ENCODE peak calls at places on chromosomes 4 and X, in nine cellular contexts. One of them, this sample, is unnamed. For H3K4me1, the result is how much of the 10 kb centered on the place peaks cover.

GRCh38 chr4:153117554-153117953 is 86.7 kb upstream of the TRIM2 start:
- DNase-seq in effector memory CD4-positive, alpha-beta T cell: no peak
- DNase-seq in CD8-positive, alpha-beta T cell: no peak
- DNase-seq in IMR-90: no peak
- DNase-seq in stomach: no peak
- DNase-seq in suprapubic skin: no peak
- DNase-seq in CD8-positive, alpha-beta memory T cell: no peak
- DNase-seq in ovary: no peak
- DNase-seq in A549: no peak
- DNase-seq in this sample: no peak

GRCh38 chrX:73944582-73944947 is 359.4 kb upstream of the ZCCHC13 start:
- DNase-seq in effector memory CD4-positive, alpha-beta T cell: no peak
- DNase-seq in CD8-positive, alpha-beta T cell: no peak
- DNase-seq in IMR-90: peak
- DNase-seq in stomach: no peak
- DNase-seq in suprapubic skin: no peak
- DNase-seq in CD8-positive, alpha-beta memory T cell: no peak
- DNase-seq in ovary: no peak
- DNase-seq in A549: no peak
- DNase-seq in this sample: no peak

GRCh38 chr4:22522706-22523501 is 7.0 kb upstream of the ADGRA3 start:
- DNase-seq in effector memory CD4-positive, alpha-beta T cell: no peak
- DNase-seq in CD8-positive, alpha-beta T cell: no peak
- DNase-seq in IMR-90: no peak
- DNase-seq in stomach: no peak
- DNase-seq in suprapubic skin: no peak
- DNase-seq in CD8-positive, alpha-beta memory T cell: no peak
- DNase-seq in ovary: no peak
- DNase-seq in A549: no peak
- DNase-seq in this sample: no peak

GRCh38 chr4:106583567-106583966 is 215.0 kb upstream of the GIMD1 start:
- DNase-seq in effector memory CD4-positive, alpha-beta T cell: no peak
- DNase-seq in CD8-positive, alpha-beta T cell: no peak
- DNase-seq in IMR-90: peak
- DNase-seq in stomach: no peak
- DNase-seq in suprapubic skin: no peak
- DNase-seq in CD8-positive, alpha-beta memory T cell: no peak
- DNase-seq in ovary: no peak
- DNase-seq in A549: peak
- DNase-seq in this sample: no peak

GRCh38 chr4:89929425-89930272 is 35.0 kb downstream of the MMRN1 start:
- DNase-seq in effector memory CD4-positive, alpha-beta T cell: no peak
- DNase-seq in CD8-positive, alpha-beta T cell: no peak
- DNase-seq in IMR-90: no peak
- DNase-seq in stomach: no peak
- DNase-seq in suprapubic skin: no peak
- DNase-seq in CD8-positive, alpha-beta memory T cell: no peak
- DNase-seq in ovary: no peak
- DNase-seq in A549: no peak
- DNase-seq in this sample: no peak

GRCh38 chr4:108834167-108834566 is 71.3 kb upstream of the ETNPPL start:
- DNase-seq in effector memory CD4-positive, alpha-beta T cell: no peak
- DNase-seq in CD8-positive, alpha-beta T cell: no peak
- DNase-seq in IMR-90: peak
- DNase-seq in stomach: no peak
- DNase-seq in suprapubic skin: no peak
- DNase-seq in CD8-positive, alpha-beta memory T cell: no peak
- DNase-seq in ovary: no peak
- DNase-seq in A549: no peak
- DNase-seq in this sample: no peak

GRCh38 chr4:55157559-55158277 is 32.3 kb upstream of the KDR start:
- DNase-seq in effector memory CD4-positive, alpha-beta T cell: no peak
- DNase-seq in CD8-positive, alpha-beta T cell: no peak
- DNase-seq in IMR-90: no peak
- DNase-seq in stomach: no peak
- DNase-seq in suprapubic skin: no peak
- DNase-seq in CD8-positive, alpha-beta memory T cell: no peak
- DNase-seq in ovary: no peak
- DNase-seq in A549: no peak
- DNase-seq in this sample: no peak

GRCh38 chrX:131703646-131704045 is 159.8 kb downstream of the OR13H1 start:
- DNase-seq in effector memory CD4-positive, alpha-beta T cell: no peak
- DNase-seq in CD8-positive, alpha-beta T cell: no peak
- DNase-seq in IMR-90: no peak
- DNase-seq in stomach: no peak
- DNase-seq in suprapubic skin: no peak
- DNase-seq in CD8-positive, alpha-beta memory T cell: no peak
- DNase-seq in ovary: peak
- DNase-seq in A549: no peak
- DNase-seq in this sample: no peak

GRCh38 chr4:111362891-111363290 is 740.0 kb upstream of the PITX2 start:
- DNase-seq in effector memory CD4-positive, alpha-beta T cell: no peak
- DNase-seq in CD8-positive, alpha-beta T cell: no peak
- DNase-seq in IMR-90: peak
- DNase-seq in stomach: no peak
- DNase-seq in suprapubic skin: peak
- DNase-seq in CD8-positive, alpha-beta memory T cell: no peak
- DNase-seq in ovary: no peak
- DNase-seq in A549: no peak
- DNase-seq in this sample: no peak

GRCh38 chr4:32226201-32226600 is 1506.0 kb downstream of the PCDH7 start:
- DNase-seq in effector memory CD4-positive, alpha-beta T cell: no peak
- DNase-seq in CD8-positive, alpha-beta T cell: no peak
- DNase-seq in IMR-90: peak
- DNase-seq in stomach: no peak
- DNase-seq in suprapubic skin: no peak
- DNase-seq in CD8-positive, alpha-beta memory T cell: no peak
- DNase-seq in ovary: no peak
- DNase-seq in A549: no peak
- DNase-seq in this sample: no peak

GRCh38 chr4:132195181-132195580 is 953.9 kb upstream of the PCDH10 start:
- DNase-seq in effector memory CD4-positive, alpha-beta T cell: no peak
- DNase-seq in CD8-positive, alpha-beta T cell: no peak
- DNase-seq in IMR-90: peak
- DNase-seq in stomach: no peak
- DNase-seq in suprapubic skin: no peak
- DNase-seq in CD8-positive, alpha-beta memory T cell: no peak
- DNase-seq in ovary: no peak
- DNase-seq in A549: no peak
- DNase-seq in this sample: no peak

GRCh38 chr4:59175588-59175987 is 2024.5 kb upstream of the ADGRL3 start:
- DNase-seq in effector memory CD4-positive, alpha-beta T cell: no peak
- DNase-seq in CD8-positive, alpha-beta T cell: no peak
- DNase-seq in IMR-90: no peak
- DNase-seq in stomach: no peak
- DNase-seq in suprapubic skin: no peak
- DNase-seq in CD8-positive, alpha-beta memory T cell: no peak
- DNase-seq in ovary: no peak
- DNase-seq in A549: no peak
- DNase-seq in this sample: no peak

GRCh38 chr4:10088135-10089010 is 28.2 kb downstream of the WDR1 start:
- DNase-seq in effector memory CD4-positive, alpha-beta T cell: no peak
- DNase-seq in CD8-positive, alpha-beta T cell: peak
- DNase-seq in IMR-90: no peak
- DNase-seq in stomach: no peak
- DNase-seq in suprapubic skin: no peak
- DNase-seq in CD8-positive, alpha-beta memory T cell: no peak
- DNase-seq in ovary: no peak
- DNase-seq in A549: no peak
- DNase-seq in this sample: no peak

GRCh38 chrX:38982370-38982769 is 181.1 kb downstream of the MID1IP1 start:
- DNase-seq in effector memory CD4-positive, alpha-beta T cell: no peak
- DNase-seq in CD8-positive, alpha-beta T cell: no peak
- DNase-seq in IMR-90: no peak
- DNase-seq in stomach: no peak
- DNase-seq in suprapubic skin: no peak
- DNase-seq in CD8-positive, alpha-beta memory T cell: no peak
- DNase-seq in ovary: no peak
- DNase-seq in A549: no peak
- DNase-seq in this sample: no peak
- H3K4me1 ChIP-seq in effector memory CD4-positive, alpha-beta T cell: under half
- H3K4me1 ChIP-seq in CD8-positive, alpha-beta T cell: under half
- H3K4me1 ChIP-seq in IMR-90: under half
- H3K4me1 ChIP-seq in stomach: under half
- H3K4me1 ChIP-seq in suprapubic skin: under half
- H3K4me1 ChIP-seq in CD8-positive, alpha-beta memory T cell: under half
- H3K4me1 ChIP-seq in ovary: under half
- H3K4me1 ChIP-seq in A549: under half
- H3K4me1 ChIP-seq in this sample: under half

GRCh38 chrX:3175659-3176438 is 134.6 kb downstream of the ARSF start:
- DNase-seq in effector memory CD4-positive, alpha-beta T cell: no peak
- DNase-seq in CD8-positive, alpha-beta T cell: no peak
- DNase-seq in IMR-90: peak
- DNase-seq in stomach: no peak
- DNase-seq in suprapubic skin: no peak
- DNase-seq in CD8-positive, alpha-beta memory T cell: no peak
- DNase-seq in ovary: no peak
- DNase-seq in A549: no peak
- DNase-seq in this sample: no peak

GRCh38 chrX:3178329-3178728 is 137.1 kb downstream of the ARSF start:
- DNase-seq in effector memory CD4-positive, alpha-beta T cell: no peak
- DNase-seq in CD8-positive, alpha-beta T cell: no peak
- DNase-seq in IMR-90: peak
- DNase-seq in stomach: no peak
- DNase-seq in suprapubic skin: no peak
- DNase-seq in CD8-positive, alpha-beta memory T cell: no peak
- DNase-seq in ovary: no peak
- DNase-seq in A549: no peak
- DNase-seq in this sample: no peak

GRCh38 chrX:3177851-3178250 is 136.6 kb downstream of the ARSF start:
- DNase-seq in effector memory CD4-positive, alpha-beta T cell: no peak
- DNase-seq in CD8-positive, alpha-beta T cell: no peak
- DNase-seq in IMR-90: peak
- DNase-seq in stomach: no peak
- DNase-seq in suprapubic skin: no peak
- DNase-seq in CD8-positive, alpha-beta memory T cell: no peak
- DNase-seq in ovary: no peak
- DNase-seq in A549: no peak
- DNase-seq in this sample: no peak

GRCh38 chrX:3181846-3182245 is 140.6 kb downstream of the ARSF start:
- DNase-seq in effector memory CD4-positive, alpha-beta T cell: no peak
- DNase-seq in CD8-positive, alpha-beta T cell: no peak
- DNase-seq in IMR-90: no peak
- DNase-seq in stomach: no peak
- DNase-seq in suprapubic skin: no peak
- DNase-seq in CD8-positive, alpha-beta memory T cell: no peak
- DNase-seq in ovary: no peak
- DNase-seq in A549: no peak
- DNase-seq in this sample: no peak

GRCh38 chrX:3176439-3176820 is 135.2 kb downstream of the ARSF start:
- DNase-seq in effector memory CD4-positive, alpha-beta T cell: no peak
- DNase-seq in CD8-positive, alpha-beta T cell: no peak
- DNase-seq in IMR-90: peak
- DNase-seq in stomach: no peak
- DNase-seq in suprapubic skin: no peak
- DNase-seq in CD8-positive, alpha-beta memory T cell: no peak
- DNase-seq in ovary: no peak
- DNase-seq in A549: no peak
- DNase-seq in this sample: no peak
- H3K27ac ChIP-seq in effector memory CD4-positive, alpha-beta T cell: no peak
- H3K27ac ChIP-seq in CD8-positive, alpha-beta T cell: no peak
- H3K27ac ChIP-seq in IMR-90: peak
- H3K27ac ChIP-seq in stomach: no peak
- H3K27ac ChIP-seq in suprapubic skin: no peak
- H3K27ac ChIP-seq in CD8-positive, alpha-beta memory T cell: no peak
- H3K27ac ChIP-seq in ovary: no peak
- H3K27ac ChIP-seq in A549: no peak
- H3K27ac ChIP-seq in this sample: no peak

GRCh38 chr4:114601304-114602052 is 2.9 kb downstream of the UGT8 start:
- DNase-seq in effector memory CD4-positive, alpha-beta T cell: no peak
- DNase-seq in CD8-positive, alpha-beta T cell: no peak
- DNase-seq in IMR-90: no peak
- DNase-seq in stomach: no peak
- DNase-seq in suprapubic skin: no peak
- DNase-seq in CD8-positive, alpha-beta memory T cell: no peak
- DNase-seq in ovary: no peak
- DNase-seq in A549: no peak
- DNase-seq in this sample: no peak

GRCh38 chr4:114606240-114606639 is 7.6 kb downstream of the UGT8 start:
- DNase-seq in effector memory CD4-positive, alpha-beta T cell: no peak
- DNase-seq in CD8-positive, alpha-beta T cell: no peak
- DNase-seq in IMR-90: no peak
- DNase-seq in stomach: no peak
- DNase-seq in suprapubic skin: no peak
- DNase-seq in CD8-positive, alpha-beta memory T cell: no peak
- DNase-seq in ovary: no peak
- DNase-seq in A549: no peak
- DNase-seq in this sample: no peak

GRCh38 chr4:114603455-114603854 is 4.8 kb downstream of the UGT8 start:
- DNase-seq in effector memory CD4-positive, alpha-beta T cell: no peak
- DNase-seq in CD8-positive, alpha-beta T cell: no peak
- DNase-seq in IMR-90: no peak
- DNase-seq in stomach: no peak
- DNase-seq in suprapubic skin: no peak
- DNase-seq in CD8-positive, alpha-beta memory T cell: no peak
- DNase-seq in ovary: no peak
- DNase-seq in A549: no peak
- DNase-seq in this sample: no peak

DNA sequence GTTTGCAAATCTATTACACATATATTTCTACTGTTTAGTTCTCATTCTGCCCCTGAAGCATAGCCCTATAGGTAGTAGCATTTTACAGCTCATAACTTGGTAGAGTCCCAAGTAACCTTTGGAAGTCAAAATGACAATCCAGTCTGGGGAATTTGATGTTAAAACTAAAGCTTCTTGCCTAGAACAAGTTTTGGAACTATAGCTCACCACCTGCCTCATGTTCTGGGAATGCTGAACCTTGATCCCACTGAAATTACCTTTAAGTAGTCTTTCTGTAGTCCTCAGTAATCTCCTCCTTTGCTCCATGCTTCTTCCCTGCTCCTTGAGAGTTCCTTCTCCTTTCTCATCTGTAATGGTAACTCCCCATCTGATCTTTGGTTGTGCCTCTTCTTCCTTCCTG is 8.5 kb downstream of the UGT8 start:
- DNase-seq in effector memory CD4-positive, alpha-beta T cell: no peak
- DNase-seq in CD8-positive, alpha-beta T cell: no peak
- DNase-seq in IMR-90: no peak
- DNase-seq in stomach: no peak
- DNase-seq in suprapubic skin: no peak
- DNase-seq in CD8-positive, alpha-beta memory T cell: no peak
- DNase-seq in ovary: no peak
- DNase-seq in A549: no peak
- DNase-seq in this sample: no peak
- H3K4me1 ChIP-seq in effector memory CD4-positive, alpha-beta T cell: under half
- H3K4me1 ChIP-seq in CD8-positive, alpha-beta T cell: under half
- H3K4me1 ChIP-seq in IMR-90: under half
- H3K4me1 ChIP-seq in stomach: under half
- H3K4me1 ChIP-seq in suprapubic skin: under half
- H3K4me1 ChIP-seq in CD8-positive, alpha-beta memory T cell: under half
- H3K4me1 ChIP-seq in ovary: under half
- H3K4me1 ChIP-seq in A549: under half
- H3K4me1 ChIP-seq in this sample: under half

DNA sequence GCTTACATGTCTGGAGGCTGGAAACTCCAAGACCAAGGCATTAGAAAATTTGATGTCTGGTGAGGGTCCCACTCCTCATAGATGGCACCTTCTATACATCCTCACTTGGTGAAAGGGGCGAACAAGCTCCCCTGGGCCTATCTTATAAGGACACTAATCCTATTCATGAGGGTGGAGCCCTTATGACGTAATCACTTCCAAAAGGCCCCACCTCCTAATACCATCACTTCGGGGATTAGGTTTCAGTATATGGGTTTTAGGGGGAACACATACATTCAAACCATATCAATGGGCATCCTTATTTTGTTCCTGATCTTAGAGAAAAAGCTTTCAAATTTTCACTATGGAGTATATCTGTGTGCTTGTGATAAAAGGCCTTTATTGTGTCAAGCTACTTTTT is 39.0 kb upstream of the ALG13 start:
- DNase-seq in effector memory CD4-positive, alpha-beta T cell: no peak
- DNase-seq in CD8-positive, alpha-beta T cell: no peak
- DNase-seq in IMR-90: no peak
- DNase-seq in stomach: no peak
- DNase-seq in suprapubic skin: no peak
- DNase-seq in CD8-positive, alpha-beta memory T cell: no peak
- DNase-seq in ovary: no peak
- DNase-seq in A549: no peak
- DNase-seq in this sample: no peak
- H3K27ac ChIP-seq in effector memory CD4-positive, alpha-beta T cell: no peak
- H3K27ac ChIP-seq in CD8-positive, alpha-beta T cell: no peak
- H3K27ac ChIP-seq in IMR-90: no peak
- H3K27ac ChIP-seq in stomach: no peak
- H3K27ac ChIP-seq in suprapubic skin: no peak
- H3K27ac ChIP-seq in CD8-positive, alpha-beta memory T cell: no peak
- H3K27ac ChIP-seq in ovary: no peak
- H3K27ac ChIP-seq in A549: no peak
- H3K27ac ChIP-seq in this sample: no peak

This sample was measured in thoracic aorta.